ENCODE peak calls at places on chromosomes 5 and 9, in eight cellular contexts. V is suprapubic skin; P is LHCN-M2; E is stimulated activated CD4-positive, alpha-beta T cell treated with anti-CD3 and anti-CD28 coated beads, Interleukin-2, amount 100 ng/mL, for 24 hours; W is breast epithelium; R is mucosa of gallbladder; A is ELR; S is brain microvascular endothelial cell. F is an unnamed sample.

GRCh38 chr5:118919016-118919415 is 69.3 kb downstream of the DTWD2 start:
- DNase-seq in V (no peak), P (no peak), E (no peak), W (no peak), R (no peak), A (no peak), S (no peak), F (no peak)

GRCh38 chr9:129379181-129379836 is 201.2 kb upstream of the IER5L start:
- DNase-seq in V (no peak), P (no peak), E (no peak), W (no peak), R (no peak), A (no peak), S (no peak), F (no peak)

GRCh38 chr5:114358329-114358728 is 3.5 kb upstream of the KCNN2 start:
- DNase-seq in V (no peak), P (no peak), E (no peak), W (no peak), R (no peak), A (peak), S (no peak), F (no peak)

GRCh38 chr9:109887079-109887478 is 107.1 kb downstream of the PALM2AKAP2 start:
- DNase-seq in V (no peak), P (peak), E (no peak), W (no peak), R (no peak), A (peak), S (peak), F (no peak)

GRCh38 chr9:81490605-81491331 is 198.6 kb downstream of the TLE1 start:
- DNase-seq in V (no peak), P (peak), E (no peak), W (no peak), R (no peak), A (peak), S (peak), F (peak)

GRCh38 chr5:89105171-89105695 is 222.2 kb upstream of the MEF2C start:
- DNase-seq in V (no peak), P (peak), E (no peak), W (no peak), R (no peak), A (peak), S (no peak), F (no peak)

GRCh38 chr9:8223861-8224260 is 424.3 kb upstream of the DMAC1 start:
- DNase-seq in V (no peak), P (no peak), E (no peak), W (no peak), R (no peak), A (no peak), S (no peak), F (no peak)

GRCh38 chr5:16464664-16465543 is 696 bp downstream of the ZNF622 start:
- DNase-seq in V (no peak), P (no peak), E (no peak), W (no peak), R (no peak), A (peak), S (no peak), F (no peak)

GRCh38 chr9:78786794-78787193 is 489.9 kb downstream of the PSAT1 start:
- DNase-seq in V (no peak), P (peak), E (no peak), W (no peak), R (no peak), A (peak), S (peak), F (peak)

GRCh38 chr9:134169724-134170401 is 5.5 kb upstream of the RNU6ATAC start:
- DNase-seq in V (no peak), P (no peak), E (no peak), W (no peak), R (no peak), A (no peak), S (no peak), F (no peak)

GRCh38 chr5:16869821-16870796 is 66.0 kb downstream of the MYO10 start:
- DNase-seq in V (no peak), P (peak), E (no peak), W (no peak), R (no peak), A (peak), S (peak), F (no peak)

GRCh38 chr9:113493080-113493615 is 29.6 kb downstream of the RGS3 start:
- DNase-seq in V (no peak), P (no peak), E (no peak), W (no peak), R (no peak), A (no peak), S (no peak), F (no peak)